ENCODE peak calls at places on chromosomes 7 and 10, in seven cellular contexts. Q, W, A, K, C, S and B are unnamed samples.

GRCh38 chr10:113087082-113088029 is 137.3 kb downstream of the TCF7L2 start:
- DNase-seq in Q (peak), W (no peak), A (no peak), K (peak), C (peak), S (peak), B (peak)

GRCh38 chr7:92691578-92691977 is 101.4 kb upstream of the FAM133B start:
- DNase-seq in Q (peak), W (no peak), A (peak), K (peak), C (peak), S (peak), B (no peak)

GRCh38 chr7:123573896-123574467 is 16.4 kb upstream of the NDUFA5 start:
- DNase-seq in Q (no peak), W (no peak), A (no peak), K (no peak), C (no peak), S (peak), B (no peak)

GRCh38 chr7:24948739-24949138 is 31.2 kb downstream of the OSBPL3 start:
- DNase-seq in Q (peak), W (no peak), A (no peak), K (peak), C (no peak), S (peak), B (no peak)

GRCh38 chr7:1321411-1322239 is 89.0 kb downstream of the UNCX start:
- DNase-seq in Q (no peak), W (no peak), A (no peak), K (no peak), C (no peak), S (no peak), B (no peak)

GRCh38 chr7:2873686-2874551 is 29.8 kb upstream of the GNA12 start:
- DNase-seq in Q (peak), W (no peak), A (no peak), K (peak), C (peak), S (peak), B (no peak)

GRCh38 chr7:932651-932975 is 21.9 kb downstream of the ADAP1 start:
- DNase-seq in Q (no peak), W (no peak), A (no peak), K (no peak), C (no peak), S (no peak), B (no peak)

GRCh38 chr10:89078729-89079672 is 88.4 kb downstream of the FAS start:
- DNase-seq in Q (peak), W (no peak), A (no peak), K (no peak), C (no peak), S (no peak), B (no peak)

GRCh38 chr10:63554666-63555065 is 33.5 kb downstream of the REEP3 start:
- DNase-seq in Q (peak), W (no peak), A (peak), K (no peak), C (no peak), S (peak), B (no peak)

GRCh38 chr7:141320287-141320686 is 230.9 kb upstream of the AGK start:
- DNase-seq in Q (no peak), W (no peak), A (no peak), K (peak), C (no peak), S (peak), B (no peak)

GRCh38 chr7:137958593-137959431 is 43.1 kb downstream of the CREB3L2 start:
- DNase-seq in Q (no peak), W (no peak), A (no peak), K (peak), C (peak), S (no peak), B (no peak)

GRCh38 chr10:119250641-119251314 is 43.4 kb downstream of the GRK5 start:
- DNase-seq in Q (peak), W (no peak), A (no peak), K (no peak), C (no peak), S (peak), B (no peak)

GRCh38 chr7:71424166-71424803 is 292.3 kb downstream of the GALNT17 start:
- DNase-seq in Q (no peak), W (no peak), A (no peak), K (no peak), C (no peak), S (no peak), B (no peak)